ENCODE peak calls at places on chromosomes 16 and 17, in eight cellular contexts. One of them, this sample, is unnamed.

GRCh38 chr17:5580367-5580766 is 3.9 kb downstream of the NLRP1 start:
- DNase-seq in tibial artery: no peak
- DNase-seq in psoas muscle: no peak
- DNase-seq in mesenchymal stem cell: peak; percentile 22
- DNase-seq in PC-3: peak; percentile 7
- DNase-seq in neuronal stem cell: no peak
- DNase-seq in CD8-positive, alpha-beta memory T cell: no peak
- DNase-seq in ascending aorta: no peak
- DNase-seq in this sample: no peak

GRCh38 chr16:86041807-86042206 is 142.8 kb downstream of the IRF8 start:
- DNase-seq in tibial artery: no peak
- DNase-seq in neuronal stem cell: no peak
- DNase-seq in CD8-positive, alpha-beta memory T cell: no peak
- DNase-seq in ascending aorta: no peak
- DNase-seq in mesenchymal stem cell: no peak
- DNase-seq in PC-3: no peak
- DNase-seq in psoas muscle: no peak
- DNase-seq in this sample: peak; percentile 22

GRCh38 chr17:65750678-65751077 is 189.2 kb upstream of the AXIN2 start:
- DNase-seq in neuronal stem cell: no peak
- DNase-seq in tibial artery: no peak
- DNase-seq in mesenchymal stem cell: peak; percentile 44
- DNase-seq in psoas muscle: peak; percentile 69
- DNase-seq in CD8-positive, alpha-beta memory T cell: peak; percentile 49
- DNase-seq in PC-3: peak; percentile 99
- DNase-seq in ascending aorta: no peak
- DNase-seq in this sample: no peak

GRCh38 chr17:19328441-19329061 is 34.0 kb downstream of the B9D1 start:
- DNase-seq in neuronal stem cell: no peak
- DNase-seq in CD8-positive, alpha-beta memory T cell: no peak
- DNase-seq in psoas muscle: no peak
- DNase-seq in ascending aorta: no peak
- DNase-seq in mesenchymal stem cell: no peak
- DNase-seq in PC-3: no peak
- DNase-seq in tibial artery: peak; percentile 59
- DNase-seq in this sample: no peak

GRCh38 chr16:72530434-72530833 is 358.5 kb upstream of the PMFBP1 start:
- DNase-seq in psoas muscle: no peak
- DNase-seq in CD8-positive, alpha-beta memory T cell: no peak
- DNase-seq in neuronal stem cell: no peak
- DNase-seq in mesenchymal stem cell: peak; percentile 70
- DNase-seq in ascending aorta: no peak
- DNase-seq in tibial artery: no peak
- DNase-seq in PC-3: peak; percentile 85
- DNase-seq in this sample: no peak

GRCh38 chr17:64384253-64385186 is 6.1 kb downstream of the PECAM1 start:
- DNase-seq in ascending aorta: no peak
- DNase-seq in neuronal stem cell: no peak
- DNase-seq in psoas muscle: no peak
- DNase-seq in tibial artery: peak; percentile 29
- DNase-seq in mesenchymal stem cell: peak; percentile 19
- DNase-seq in CD8-positive, alpha-beta memory T cell: peak; percentile 41
- DNase-seq in PC-3: peak; percentile 78
- DNase-seq in this sample: peak; percentile 36

GRCh38 chr17:18247613-18248001 is 10.9 kb downstream of the FLII start:
- DNase-seq in neuronal stem cell: no peak
- DNase-seq in PC-3: no peak
- DNase-seq in ascending aorta: no peak
- DNase-seq in mesenchymal stem cell: no peak
- DNase-seq in CD8-positive, alpha-beta memory T cell: no peak
- DNase-seq in psoas muscle: peak; percentile 82
- DNase-seq in tibial artery: no peak
- DNase-seq in this sample: no peak

GRCh38 chr17:8914554-8914953 is 47.1 kb upstream of the PIK3R6 start:
- DNase-seq in psoas muscle: no peak
- DNase-seq in mesenchymal stem cell: no peak
- DNase-seq in ascending aorta: no peak
- DNase-seq in tibial artery: no peak
- DNase-seq in PC-3: no peak
- DNase-seq in neuronal stem cell: no peak
- DNase-seq in CD8-positive, alpha-beta memory T cell: no peak
- DNase-seq in this sample: no peak

GRCh38 chr16:70770968-70771552 is 29.9 kb downstream of the VAC14 start:
- DNase-seq in neuronal stem cell: peak; percentile 61
- DNase-seq in PC-3: peak; percentile 76
- DNase-seq in tibial artery: peak; percentile 79
- DNase-seq in psoas muscle: peak; percentile 83
- DNase-seq in ascending aorta: peak; percentile 78
- DNase-seq in mesenchymal stem cell: peak; percentile 63
- DNase-seq in CD8-positive, alpha-beta memory T cell: peak; percentile 25
- DNase-seq in this sample: no peak

GRCh38 chr17:78257810-78258322 is 26.4 kb downstream of the TMEM235 start:
- DNase-seq in PC-3: no peak
- DNase-seq in neuronal stem cell: no peak
- DNase-seq in tibial artery: no peak
- DNase-seq in psoas muscle: no peak
- DNase-seq in mesenchymal stem cell: peak; percentile 82
- DNase-seq in ascending aorta: no peak
- DNase-seq in CD8-positive, alpha-beta memory T cell: no peak
- DNase-seq in this sample: peak; percentile 91

GRCh38 chr16:28981517-28981916 is 3.3 kb upstream of the LAT start:
- DNase-seq in tibial artery: no peak
- DNase-seq in CD8-positive, alpha-beta memory T cell: no peak
- DNase-seq in PC-3: peak; percentile 58
- DNase-seq in psoas muscle: no peak
- DNase-seq in ascending aorta: no peak
- DNase-seq in mesenchymal stem cell: no peak
- DNase-seq in neuronal stem cell: no peak
- DNase-seq in this sample: no peak

GRCh38 chr17:76716146-76716833 is 5.5 kb upstream of the MXRA7 start:
- DNase-seq in ascending aorta: peak; percentile 90
- DNase-seq in CD8-positive, alpha-beta memory T cell: peak; percentile 94
- DNase-seq in tibial artery: peak; percentile 77
- DNase-seq in mesenchymal stem cell: peak; percentile 100
- DNase-seq in psoas muscle: peak; percentile 76
- DNase-seq in neuronal stem cell: no peak
- DNase-seq in PC-3: no peak
- DNase-seq in this sample: peak; percentile 82

GRCh38 chr16:80640316-80640715 is 99.5 kb downstream of the DYNLRB2 start:
- DNase-seq in ascending aorta: no peak
- DNase-seq in neuronal stem cell: no peak
- DNase-seq in psoas muscle: no peak
- DNase-seq in CD8-positive, alpha-beta memory T cell: no peak
- DNase-seq in mesenchymal stem cell: no peak
- DNase-seq in tibial artery: no peak
- DNase-seq in PC-3: no peak
- DNase-seq in this sample: no peak

GRCh38 chr17:33871720-33872535 is 383.2 kb upstream of the CCL2 start:
- DNase-seq in mesenchymal stem cell: no peak
- DNase-seq in CD8-positive, alpha-beta memory T cell: no peak
- DNase-seq in neuronal stem cell: no peak
- DNase-seq in tibial artery: no peak
- DNase-seq in ascending aorta: no peak
- DNase-seq in PC-3: peak; percentile 23
- DNase-seq in psoas muscle: no peak
- DNase-seq in this sample: no peak

GRCh38 chr16:82071421-82071820 is 36.4 kb downstream of the HSD17B2 start:
- DNase-seq in CD8-positive, alpha-beta memory T cell: no peak
- DNase-seq in ascending aorta: no peak
- DNase-seq in tibial artery: no peak
- DNase-seq in mesenchymal stem cell: no peak
- DNase-seq in psoas muscle: no peak
- DNase-seq in neuronal stem cell: no peak
- DNase-seq in PC-3: no peak
- DNase-seq in this sample: no peak

GRCh38 chr17:83075270-83075880 is 4.0 kb upstream of the METRNL start:
- DNase-seq in ascending aorta: no peak
- DNase-seq in psoas muscle: no peak
- DNase-seq in PC-3: no peak
- DNase-seq in mesenchymal stem cell: no peak
- DNase-seq in neuronal stem cell: no peak
- DNase-seq in CD8-positive, alpha-beta memory T cell: no peak
- DNase-seq in tibial artery: no peak
- DNase-seq in this sample: no peak

GRCh38 chr17:75241502-75241901 is 19.9 kb downstream of the GGA3 start:
- DNase-seq in tibial artery: no peak
- DNase-seq in CD8-positive, alpha-beta memory T cell: no peak
- DNase-seq in psoas muscle: no peak
- DNase-seq in mesenchymal stem cell: no peak
- DNase-seq in neuronal stem cell: no peak
- DNase-seq in PC-3: no peak
- DNase-seq in ascending aorta: no peak
- DNase-seq in this sample: no peak

GRCh38 chr16:67782567-67783352 is 23.6 kb downstream of the RANBP10 start:
- DNase-seq in PC-3: no peak
- DNase-seq in psoas muscle: no peak
- DNase-seq in mesenchymal stem cell: no peak
- DNase-seq in tibial artery: no peak
- DNase-seq in CD8-positive, alpha-beta memory T cell: no peak
- DNase-seq in ascending aorta: no peak
- DNase-seq in neuronal stem cell: no peak
- DNase-seq in this sample: no peak

GRCh38 chr17:69331746-69332145 is 4.8 kb upstream of the ABCA5 start:
- DNase-seq in mesenchymal stem cell: no peak
- DNase-seq in psoas muscle: no peak
- DNase-seq in ascending aorta: no peak
- DNase-seq in PC-3: no peak
- DNase-seq in neuronal stem cell: no peak
- DNase-seq in tibial artery: no peak
- DNase-seq in CD8-positive, alpha-beta memory T cell: no peak
- DNase-seq in this sample: no peak

GRCh38 chr16:69880640-69881133 is 70.4 kb upstream of the CLEC18A start:
- DNase-seq in mesenchymal stem cell: no peak
- DNase-seq in CD8-positive, alpha-beta memory T cell: no peak
- DNase-seq in tibial artery: no peak
- DNase-seq in neuronal stem cell: no peak
- DNase-seq in ascending aorta: no peak
- DNase-seq in PC-3: no peak
- DNase-seq in psoas muscle: no peak
- DNase-seq in this sample: no peak

GRCh38 chr17:71970312-71970711 is 150.5 kb upstream of the SOX9 start:
- DNase-seq in tibial artery: no peak
- DNase-seq in neuronal stem cell: no peak
- DNase-seq in psoas muscle: no peak
- DNase-seq in PC-3: peak; percentile 94
- DNase-seq in ascending aorta: no peak
- DNase-seq in CD8-positive, alpha-beta memory T cell: no peak
- DNase-seq in mesenchymal stem cell: no peak
- DNase-seq in this sample: no peak

GRCh38 chr16:49273771-49274170 is 7.9 kb downstream of the CBLN1 start:
- DNase-seq in tibial artery: no peak
- DNase-seq in CD8-positive, alpha-beta memory T cell: no peak
- DNase-seq in ascending aorta: no peak
- DNase-seq in mesenchymal stem cell: no peak
- DNase-seq in psoas muscle: no peak
- DNase-seq in PC-3: no peak
- DNase-seq in neuronal stem cell: no peak
- DNase-seq in this sample: no peak

GRCh38 chr16:49275870-49276269 is 5.8 kb downstream of the CBLN1 start:
- DNase-seq in PC-3: no peak
- DNase-seq in CD8-positive, alpha-beta memory T cell: no peak
- DNase-seq in neuronal stem cell: no peak
- DNase-seq in mesenchymal stem cell: no peak
- DNase-seq in tibial artery: no peak
- DNase-seq in psoas muscle: no peak
- DNase-seq in ascending aorta: no peak
- DNase-seq in this sample: no peak

GRCh38 chr16:49277386-49277742 is 4.3 kb downstream of the CBLN1 start:
- DNase-seq in ascending aorta: no peak
- DNase-seq in neuronal stem cell: no peak
- DNase-seq in mesenchymal stem cell: no peak
- DNase-seq in CD8-positive, alpha-beta memory T cell: no peak
- DNase-seq in tibial artery: no peak
- DNase-seq in psoas muscle: no peak
- DNase-seq in PC-3: no peak
- DNase-seq in this sample: no peak

GRCh38 chr16:49276646-49277385 is 4.8 kb downstream of the CBLN1 start:
- DNase-seq in PC-3: no peak
- DNase-seq in psoas muscle: no peak
- DNase-seq in mesenchymal stem cell: no peak
- DNase-seq in tibial artery: no peak
- DNase-seq in neuronal stem cell: no peak
- DNase-seq in ascending aorta: no peak
- DNase-seq in CD8-positive, alpha-beta memory T cell: no peak
- DNase-seq in this sample: no peak

GRCh38 chr16:49274936-49275730 is 6.5 kb downstream of the CBLN1 start:
- DNase-seq in CD8-positive, alpha-beta memory T cell: no peak
- DNase-seq in psoas muscle: no peak
- DNase-seq in neuronal stem cell: no peak
- DNase-seq in ascending aorta: no peak
- DNase-seq in mesenchymal stem cell: no peak
- DNase-seq in PC-3: no peak
- DNase-seq in tibial artery: no peak
- DNase-seq in this sample: no peak
- H3K27me3 ChIP-seq in CD8-positive, alpha-beta memory T cell: peaks cover 16% of the 10 kb centered on the region
- H3K27me3 ChIP-seq in psoas muscle: no peaks in the 10 kb centered on the region
- H3K27me3 ChIP-seq in neuronal stem cell: peaks cover 80% of the 10 kb centered on the region
- H3K27me3 ChIP-seq in ascending aorta: peaks cover 20% of the 10 kb centered on the region
- H3K27me3 ChIP-seq in mesenchymal stem cell: peaks cover 79% of the 10 kb centered on the region
- H3K27me3 ChIP-seq in PC-3: peaks cover 47% of the 10 kb centered on the region
- H3K27me3 ChIP-seq in tibial artery: peaks cover 85% of the 10 kb centered on the region
- H3K27me3 ChIP-seq in this sample: peaks cover 45% of the 10 kb centered on the region

GRCh38 chr16:75653926-75654325 is 6.4 kb downstream of the TERF2IP start:
- DNase-seq in PC-3: no peak
- DNase-seq in mesenchymal stem cell: no peak
- DNase-seq in ascending aorta: no peak
- DNase-seq in neuronal stem cell: no peak
- DNase-seq in CD8-positive, alpha-beta memory T cell: no peak
- DNase-seq in tibial artery: no peak
- DNase-seq in psoas muscle: no peak
- DNase-seq in this sample: no peak
- H3K4me1 ChIP-seq in PC-3: peaks cover 7% of the 10 kb centered on the region
- H3K4me1 ChIP-seq in mesenchymal stem cell: peaks cover 9% of the 10 kb centered on the region
- H3K4me1 ChIP-seq in ascending aorta: peaks cover 4% of the 10 kb centered on the region
- H3K4me1 ChIP-seq in neuronal stem cell: peaks cover 1% of the 10 kb centered on the region
- H3K4me1 ChIP-seq in CD8-positive, alpha-beta memory T cell: peaks cover 38% of the 10 kb centered on the region
- H3K4me1 ChIP-seq in tibial artery: peaks cover 34% of the 10 kb centered on the region
- H3K4me1 ChIP-seq in psoas muscle: peaks cover 44% of the 10 kb centered on the region
- H3K4me1 ChIP-seq in this sample: peaks cover 47% of the 10 kb centered on the region

GRCh38 chr16:57141822-57142631 is 43.8 kb downstream of the PSME3IP1 start:
- DNase-seq in CD8-positive, alpha-beta memory T cell: no peak
- DNase-seq in neuronal stem cell: no peak
- DNase-seq in mesenchymal stem cell: no peak
- DNase-seq in tibial artery: peak; percentile 62
- DNase-seq in PC-3: no peak
- DNase-seq in ascending aorta: no peak
- DNase-seq in psoas muscle: no peak
- DNase-seq in this sample: no peak
- H3K27me3 ChIP-seq in CD8-positive, alpha-beta memory T cell: no peaks in the 10 kb centered on the region
- H3K27me3 ChIP-seq in neuronal stem cell: no peaks in the 10 kb centered on the region
- H3K27me3 ChIP-seq in mesenchymal stem cell: no peaks in the 10 kb centered on the region
- H3K27me3 ChIP-seq in tibial artery: no peaks in the 10 kb centered on the region
- H3K27me3 ChIP-seq in PC-3: no peaks in the 10 kb centered on the region
- H3K27me3 ChIP-seq in ascending aorta: no peaks in the 10 kb centered on the region
- H3K27me3 ChIP-seq in psoas muscle: no peaks in the 10 kb centered on the region
- H3K27me3 ChIP-seq in this sample: no peaks in the 10 kb centered on the region

DNA sequence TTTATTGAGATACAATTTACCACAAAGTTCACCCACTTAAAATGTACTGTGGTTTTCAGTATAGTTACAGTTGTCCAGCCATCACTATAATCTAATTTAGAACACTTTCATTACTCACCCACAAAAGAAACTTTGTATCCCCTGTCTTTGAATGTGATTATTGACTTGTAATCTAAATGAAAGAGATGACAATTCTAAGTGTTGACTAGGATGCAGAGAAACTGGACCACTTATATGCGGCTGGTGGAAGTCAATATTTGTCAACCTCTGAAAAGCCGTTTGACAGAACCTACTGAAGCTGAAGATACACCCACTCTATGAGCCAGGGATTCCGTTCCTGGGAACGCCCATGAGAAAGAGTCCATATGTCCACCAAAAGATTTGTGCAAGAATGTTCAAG is 36.8 kb downstream of the TEKT5 start:
- DNase-seq in psoas muscle: no peak
- DNase-seq in ascending aorta: no peak
- DNase-seq in neuronal stem cell: no peak
- DNase-seq in mesenchymal stem cell: no peak
- DNase-seq in PC-3: no peak
- DNase-seq in CD8-positive, alpha-beta memory T cell: no peak
- DNase-seq in tibial artery: no peak
- DNase-seq in this sample: no peak
- H3K4me1 ChIP-seq in psoas muscle: peaks cover 7% of the 10 kb centered on the region
- H3K4me1 ChIP-seq in ascending aorta: no peaks in the 10 kb centered on the region
- H3K4me1 ChIP-seq in neuronal stem cell: peaks cover 2% of the 10 kb centered on the region
- H3K4me1 ChIP-seq in mesenchymal stem cell: no peaks in the 10 kb centered on the region
- H3K4me1 ChIP-seq in PC-3: peaks cover 5% of the 10 kb centered on the region
- H3K4me1 ChIP-seq in CD8-positive, alpha-beta memory T cell: no peaks in the 10 kb centered on the region
- H3K4me1 ChIP-seq in tibial artery: peaks cover 6% of the 10 kb centered on the region
- H3K4me1 ChIP-seq in this sample: no peaks in the 10 kb centered on the region

This sample was measured in spleen.